ENCODE peak calls at places on chromosomes 1 and 21, in nine cellular contexts. One of them, this sample, is unnamed.

GRCh38 chr1:154735061-154735800 is 127.2 kb upstream of the ADAR start:
- DNase-seq in adipocyte: no peak
- DNase-seq in NAMALWA: no peak
- DNase-seq in activated CD4-positive, alpha-beta T cell treated with anti-CD3 and anti-CD28 coated beads for 36 hours: no peak
- DNase-seq in chondrocyte: no peak
- DNase-seq in central memory CD8-positive, alpha-beta T cell: no peak
- DNase-seq in GM12892: no peak
- DNase-seq in NCI-H1092: no peak
- DNase-seq in G401: no peak
- DNase-seq in this sample: no peak

GRCh38 chr1:225896937-225897549 is 8.1 kb upstream of the LEFTY1 start:
- DNase-seq in adipocyte: no peak
- DNase-seq in NAMALWA: peak; percentile 62
- DNase-seq in activated CD4-positive, alpha-beta T cell treated with anti-CD3 and anti-CD28 coated beads for 36 hours: peak; percentile 80
- DNase-seq in chondrocyte: no peak
- DNase-seq in central memory CD8-positive, alpha-beta T cell: peak; percentile 76
- DNase-seq in GM12892: peak; percentile 84
- DNase-seq in NCI-H1092: no peak
- DNase-seq in G401: no peak
- DNase-seq in this sample: peak; percentile 94

GRCh38 chr21:43727571-43728466 is 8.9 kb downstream of the PDXK start:
- DNase-seq in adipocyte: peak; percentile 42
- DNase-seq in NAMALWA: no peak
- DNase-seq in activated CD4-positive, alpha-beta T cell treated with anti-CD3 and anti-CD28 coated beads for 36 hours: no peak
- DNase-seq in chondrocyte: no peak
- DNase-seq in central memory CD8-positive, alpha-beta T cell: no peak
- DNase-seq in GM12892: no peak
- DNase-seq in NCI-H1092: no peak
- DNase-seq in G401: no peak
- DNase-seq in this sample: no peak

GRCh38 chr21:43957629-43958362 is 54.3 kb upstream of the TRAPPC10 start:
- DNase-seq in adipocyte: no peak
- DNase-seq in NAMALWA: no peak
- DNase-seq in activated CD4-positive, alpha-beta T cell treated with anti-CD3 and anti-CD28 coated beads for 36 hours: no peak
- DNase-seq in chondrocyte: no peak
- DNase-seq in central memory CD8-positive, alpha-beta T cell: no peak
- DNase-seq in GM12892: peak; percentile 41
- DNase-seq in NCI-H1092: no peak
- DNase-seq in G401: no peak
- DNase-seq in this sample: no peak

GRCh38 chr1:48073773-48074172 is 76.6 kb upstream of the TRABD2B start:
- DNase-seq in adipocyte: no peak
- DNase-seq in NAMALWA: no peak
- DNase-seq in activated CD4-positive, alpha-beta T cell treated with anti-CD3 and anti-CD28 coated beads for 36 hours: no peak
- DNase-seq in chondrocyte: no peak
- DNase-seq in central memory CD8-positive, alpha-beta T cell: no peak
- DNase-seq in GM12892: no peak
- DNase-seq in NCI-H1092: no peak
- DNase-seq in G401: no peak
- DNase-seq in this sample: no peak

GRCh38 chr1:58886611-58887010 is 102.8 kb upstream of the JUN start:
- DNase-seq in adipocyte: peak; percentile 39
- DNase-seq in NAMALWA: no peak
- DNase-seq in activated CD4-positive, alpha-beta T cell treated with anti-CD3 and anti-CD28 coated beads for 36 hours: no peak
- DNase-seq in chondrocyte: no peak
- DNase-seq in central memory CD8-positive, alpha-beta T cell: no peak
- DNase-seq in GM12892: no peak
- DNase-seq in NCI-H1092: no peak
- DNase-seq in G401: no peak
- DNase-seq in this sample: no peak

GRCh38 chr1:181356505-181357340 is 126.6 kb upstream of the CACNA1E start:
- DNase-seq in adipocyte: no peak
- DNase-seq in NAMALWA: no peak
- DNase-seq in activated CD4-positive, alpha-beta T cell treated with anti-CD3 and anti-CD28 coated beads for 36 hours: no peak
- DNase-seq in chondrocyte: no peak
- DNase-seq in central memory CD8-positive, alpha-beta T cell: no peak
- DNase-seq in GM12892: no peak
- DNase-seq in NCI-H1092: no peak
- DNase-seq in G401: peak; percentile 24
- DNase-seq in this sample: no peak

GRCh38 chr1:226506921-226507320 is 41.6 kb upstream of the STUM start:
- DNase-seq in adipocyte: no peak
- DNase-seq in NAMALWA: no peak
- DNase-seq in activated CD4-positive, alpha-beta T cell treated with anti-CD3 and anti-CD28 coated beads for 36 hours: no peak
- DNase-seq in chondrocyte: no peak
- DNase-seq in central memory CD8-positive, alpha-beta T cell: no peak
- DNase-seq in GM12892: no peak
- DNase-seq in NCI-H1092: no peak
- DNase-seq in G401: peak; percentile 47
- DNase-seq in this sample: no peak

GRCh38 chr1:6148497-6149241 is 31.5 kb downstream of the CHD5 start:
- DNase-seq in adipocyte: peak; percentile 30
- DNase-seq in NAMALWA: no peak
- DNase-seq in activated CD4-positive, alpha-beta T cell treated with anti-CD3 and anti-CD28 coated beads for 36 hours: peak; percentile 90
- DNase-seq in chondrocyte: no peak
- DNase-seq in central memory CD8-positive, alpha-beta T cell: no peak
- DNase-seq in GM12892: peak; percentile 54
- DNase-seq in NCI-H1092: peak; percentile 81
- DNase-seq in G401: no peak
- DNase-seq in this sample: peak; percentile 65

GRCh38 chr21:36350282-36350910 is 30.4 kb downstream of the MORC3 start:
- DNase-seq in adipocyte: peak; percentile 67
- DNase-seq in NAMALWA: no peak
- DNase-seq in activated CD4-positive, alpha-beta T cell treated with anti-CD3 and anti-CD28 coated beads for 36 hours: no peak
- DNase-seq in chondrocyte: no peak
- DNase-seq in central memory CD8-positive, alpha-beta T cell: no peak
- DNase-seq in GM12892: no peak
- DNase-seq in NCI-H1092: no peak
- DNase-seq in G401: no peak
- DNase-seq in this sample: no peak

GRCh38 chr1:110610741-110611286 is 4.7 kb upstream of the KCNA2 start:
- DNase-seq in adipocyte: no peak
- DNase-seq in NAMALWA: no peak
- DNase-seq in activated CD4-positive, alpha-beta T cell treated with anti-CD3 and anti-CD28 coated beads for 36 hours: no peak
- DNase-seq in chondrocyte: no peak
- DNase-seq in central memory CD8-positive, alpha-beta T cell: no peak
- DNase-seq in GM12892: no peak
- DNase-seq in NCI-H1092: no peak
- DNase-seq in G401: no peak
- DNase-seq in this sample: no peak

GRCh38 chr1:59703918-59704378 is 110.8 kb upstream of the HOOK1 start:
- DNase-seq in adipocyte: no peak
- DNase-seq in NAMALWA: no peak
- DNase-seq in activated CD4-positive, alpha-beta T cell treated with anti-CD3 and anti-CD28 coated beads for 36 hours: no peak
- DNase-seq in chondrocyte: no peak
- DNase-seq in central memory CD8-positive, alpha-beta T cell: no peak
- DNase-seq in GM12892: no peak
- DNase-seq in NCI-H1092: no peak
- DNase-seq in G401: peak; percentile 39
- DNase-seq in this sample: no peak

GRCh38 chr1:246043556-246043955 is 463.5 kb downstream of the SMYD3 start:
- DNase-seq in adipocyte: no peak
- DNase-seq in NAMALWA: no peak
- DNase-seq in activated CD4-positive, alpha-beta T cell treated with anti-CD3 and anti-CD28 coated beads for 36 hours: no peak
- DNase-seq in chondrocyte: no peak
- DNase-seq in central memory CD8-positive, alpha-beta T cell: no peak
- DNase-seq in GM12892: no peak
- DNase-seq in NCI-H1092: peak; percentile 38
- DNase-seq in G401: peak; percentile 76
- DNase-seq in this sample: no peak

GRCh38 chr21:44927587-44928461 is 7.1 kb upstream of the ITGB2 start:
- DNase-seq in adipocyte: peak; percentile 65
- DNase-seq in NAMALWA: no peak
- DNase-seq in activated CD4-positive, alpha-beta T cell treated with anti-CD3 and anti-CD28 coated beads for 36 hours: peak; percentile 97
- DNase-seq in chondrocyte: no peak
- DNase-seq in central memory CD8-positive, alpha-beta T cell: peak; percentile 69
- DNase-seq in GM12892: no peak
- DNase-seq in NCI-H1092: no peak
- DNase-seq in G401: no peak
- DNase-seq in this sample: peak; percentile 89

GRCh38 chr1:181126871-181127587 is 38.5 kb downstream of the IER5 start:
- DNase-seq in adipocyte: no peak
- DNase-seq in NAMALWA: no peak
- DNase-seq in activated CD4-positive, alpha-beta T cell treated with anti-CD3 and anti-CD28 coated beads for 36 hours: no peak
- DNase-seq in chondrocyte: no peak
- DNase-seq in central memory CD8-positive, alpha-beta T cell: no peak
- DNase-seq in GM12892: no peak
- DNase-seq in NCI-H1092: peak; percentile 64
- DNase-seq in G401: peak; percentile 65
- DNase-seq in this sample: peak; percentile 80

GRCh38 chr1:16167331-16168143 is 11.7 kb upstream of the EPHA2 start:
- DNase-seq in adipocyte: peak; percentile 49
- DNase-seq in NAMALWA: peak; percentile 87
- DNase-seq in activated CD4-positive, alpha-beta T cell treated with anti-CD3 and anti-CD28 coated beads for 36 hours: peak; percentile 79
- DNase-seq in chondrocyte: no peak
- DNase-seq in central memory CD8-positive, alpha-beta T cell: peak; percentile 72
- DNase-seq in GM12892: peak; percentile 76
- DNase-seq in NCI-H1092: no peak
- DNase-seq in G401: peak; percentile 57
- DNase-seq in this sample: peak; percentile 53

GRCh38 chr1:225565845-225566244 is 87.1 kb downstream of the ENAH start:
- DNase-seq in adipocyte: peak; percentile 33
- DNase-seq in NAMALWA: no peak
- DNase-seq in activated CD4-positive, alpha-beta T cell treated with anti-CD3 and anti-CD28 coated beads for 36 hours: no peak
- DNase-seq in chondrocyte: no peak
- DNase-seq in central memory CD8-positive, alpha-beta T cell: no peak
- DNase-seq in GM12892: no peak
- DNase-seq in NCI-H1092: no peak
- DNase-seq in G401: no peak
- DNase-seq in this sample: no peak

GRCh38 chr1:67214420-67215174 is 48.3 kb downstream of the IL23R start:
- DNase-seq in adipocyte: peak; percentile 63
- DNase-seq in NAMALWA: peak; percentile 74
- DNase-seq in activated CD4-positive, alpha-beta T cell treated with anti-CD3 and anti-CD28 coated beads for 36 hours: peak; percentile 75
- DNase-seq in chondrocyte: no peak
- DNase-seq in central memory CD8-positive, alpha-beta T cell: no peak
- DNase-seq in GM12892: no peak
- DNase-seq in NCI-H1092: no peak
- DNase-seq in G401: peak; percentile 4
- DNase-seq in this sample: peak; percentile 26

GRCh38 chr1:2526824-2527552 is 592 bp upstream of the PANK4 start:
- DNase-seq in adipocyte: peak; percentile 48
- DNase-seq in NAMALWA: peak; percentile 89
- DNase-seq in activated CD4-positive, alpha-beta T cell treated with anti-CD3 and anti-CD28 coated beads for 36 hours: peak; percentile 88
- DNase-seq in chondrocyte: no peak
- DNase-seq in central memory CD8-positive, alpha-beta T cell: peak; percentile 17
- DNase-seq in GM12892: peak; percentile 70
- DNase-seq in NCI-H1092: no peak
- DNase-seq in G401: no peak
- DNase-seq in this sample: peak; percentile 59

GRCh38 chr1:23865543-23865930 is 2.6 kb downstream of the FUCA1 start:
- DNase-seq in adipocyte: peak; percentile 27
- DNase-seq in NAMALWA: no peak
- DNase-seq in activated CD4-positive, alpha-beta T cell treated with anti-CD3 and anti-CD28 coated beads for 36 hours: no peak
- DNase-seq in chondrocyte: no peak
- DNase-seq in central memory CD8-positive, alpha-beta T cell: no peak
- DNase-seq in GM12892: no peak
- DNase-seq in NCI-H1092: no peak
- DNase-seq in G401: no peak
- DNase-seq in this sample: peak; percentile 78

GRCh38 chr1:216207154-216207553 is 216.1 kb downstream of the USH2A start:
- DNase-seq in adipocyte: no peak
- DNase-seq in NAMALWA: no peak
- DNase-seq in activated CD4-positive, alpha-beta T cell treated with anti-CD3 and anti-CD28 coated beads for 36 hours: no peak
- DNase-seq in chondrocyte: no peak
- DNase-seq in central memory CD8-positive, alpha-beta T cell: no peak
- DNase-seq in GM12892: no peak
- DNase-seq in NCI-H1092: no peak
- DNase-seq in G401: no peak
- DNase-seq in this sample: no peak

GRCh38 chr21:31397515-31397926 is 53.5 kb upstream of the TIAM1 start:
- DNase-seq in adipocyte: no peak
- DNase-seq in NAMALWA: no peak
- DNase-seq in activated CD4-positive, alpha-beta T cell treated with anti-CD3 and anti-CD28 coated beads for 36 hours: no peak
- DNase-seq in chondrocyte: no peak
- DNase-seq in central memory CD8-positive, alpha-beta T cell: no peak
- DNase-seq in GM12892: no peak
- DNase-seq in NCI-H1092: no peak
- DNase-seq in G401: peak; percentile 76
- DNase-seq in this sample: no peak